ENCODE peak calls at places on chromosome 4, in four cellular contexts. A is H9, Z is IMR-90, C is HCT116. L is an unnamed sample.

GRCh38 chr4:6945052-6945409 is 35.4 kb downstream of the TBC1D14 start:
- DNase-seq in A (no peak), Z (no peak), C (no peak), L (no peak)

GRCh38 chr4:157779084-157779483 is 393.7 kb downstream of the GASK1B start:
- DNase-seq in A (no peak), Z (no peak), C (no peak), L (no peak)

GRCh38 chr4:111960241-111960667 is 185.0 kb upstream of the FAM241A start:
- DNase-seq in A (no peak), Z (no peak), C (peak; percentile 15), L (no peak)

GRCh38 chr4:172390341-172390740 is 577.1 kb downstream of the GALNTL6 start:
- DNase-seq in A (no peak), Z (no peak), C (no peak), L (no peak)

GRCh38 chr4:159541143-159541542 is 438.3 kb downstream of the RAPGEF2 start:
- DNase-seq in A (no peak), Z (no peak), C (no peak), L (no peak)

GRCh38 chr4:151865327-151865726 is 104.5 kb upstream of the GATB start:
- DNase-seq in A (no peak), Z (no peak), C (no peak), L (peak; percentile 59)

GRCh38 chr4:159484861-159485260 is 382.0 kb downstream of the RAPGEF2 start:
- DNase-seq in A (no peak), Z (no peak), C (no peak), L (no peak)

GRCh38 chr4:63524764-63525163 is 884.5 kb downstream of the TECRL start:
- DNase-seq in A (no peak), Z (no peak), C (no peak), L (no peak)

GRCh38 chr4:145679520-145679919 is 426 bp upstream of the C4orf51 start:
- DNase-seq in A (no peak), Z (peak; percentile 97), C (peak; percentile 43), L (no peak)

GRCh38 chr4:5863461-5864113 is 29.3 kb downstream of the CRMP1 start:
- DNase-seq in A (no peak), Z (peak; percentile 96), C (peak; percentile 57), L (peak; percentile 7)

GRCh38 chr4:182519528-182519927 is 276.3 kb downstream of the TENM3 start:
- DNase-seq in A (no peak), Z (no peak), C (no peak), L (no peak)

GRCh38 chr4:40976343-40976742 is 226.6 kb downstream of the NSUN7 start:
- DNase-seq in A (no peak), Z (peak; percentile 70), C (peak; percentile 51), L (no peak)

GRCh38 chr4:156970501-156971167 is 965 bp downstream of the PDGFC start:
- DNase-seq in A (peak; percentile 64), Z (peak; percentile 62), C (no peak), L (no peak)

GRCh38 chr4:15106417-15106816 is 104.1 kb downstream of the CPEB2 start:
- DNase-seq in A (no peak), Z (peak; percentile 34), C (no peak), L (no peak)

GRCh38 chr4:120922390-120923200 is at the start of gene PRDM5:
- DNase-seq in A (peak; percentile 78), Z (peak; percentile 40), C (no peak), L (no peak)

GRCh38 chr4:177519481-177520270 is 77.4 kb upstream of the AGA start:
- DNase-seq in A (no peak), Z (peak; percentile 41), C (no peak), L (no peak)

GRCh38 chr4:147117400-147117799 is 171.7 kb upstream of the TTC29 start:
- DNase-seq in A (no peak), Z (no peak), C (no peak), L (no peak)

GRCh38 chr4:38743866-38744265 is 38.9 kb downstream of the TLR10 start:
- DNase-seq in A (no peak), Z (no peak), C (no peak), L (no peak)
- H2AFZ ChIP-seq in A (no peak overlapping the region), Z (no peak overlapping the region), C (no peak overlapping the region), L (no peak overlapping the region)

DNA sequence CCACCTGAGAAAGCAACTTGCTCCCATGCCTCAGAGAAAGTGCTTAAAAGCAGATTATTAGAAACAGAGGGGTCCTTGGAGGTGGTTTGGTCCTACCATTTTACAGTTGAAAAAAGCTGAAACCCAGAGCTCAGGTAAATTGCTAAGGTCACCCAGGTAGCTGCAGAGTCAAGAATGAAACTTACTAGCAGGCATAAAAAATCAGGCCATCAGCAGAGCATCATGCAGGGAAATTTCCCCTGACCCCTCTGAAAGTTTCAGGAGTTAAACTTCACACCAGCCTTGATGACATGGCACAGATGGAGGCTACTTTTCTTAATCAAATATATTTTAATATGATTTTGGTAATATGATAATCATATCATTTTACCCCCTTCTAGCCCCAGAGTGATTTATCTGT is 70.3 kb downstream of the IRF2 start:
- DNase-seq in A (no peak), Z (no peak), C (no peak), L (no peak)
- H3K9ac ChIP-seq in A (no peak overlapping the region), Z (no peak overlapping the region), C (no peak overlapping the region), L (no peak overlapping the region)

GRCh38 chr4:51901363-51901762 is 58.4 kb downstream of the DCUN1D4 start:
- DNase-seq in A (no peak), Z (no peak), C (no peak), L (no peak)

GRCh38 chr4:51907001-51907669 is 64.2 kb downstream of the DCUN1D4 start:
- DNase-seq in A (no peak), Z (no peak), C (no peak), L (no peak)

GRCh38 chr4:51909236-51909703 is 66.3 kb downstream of the DCUN1D4 start:
- DNase-seq in A (no peak), Z (no peak), C (no peak), L (no peak)

DNA sequence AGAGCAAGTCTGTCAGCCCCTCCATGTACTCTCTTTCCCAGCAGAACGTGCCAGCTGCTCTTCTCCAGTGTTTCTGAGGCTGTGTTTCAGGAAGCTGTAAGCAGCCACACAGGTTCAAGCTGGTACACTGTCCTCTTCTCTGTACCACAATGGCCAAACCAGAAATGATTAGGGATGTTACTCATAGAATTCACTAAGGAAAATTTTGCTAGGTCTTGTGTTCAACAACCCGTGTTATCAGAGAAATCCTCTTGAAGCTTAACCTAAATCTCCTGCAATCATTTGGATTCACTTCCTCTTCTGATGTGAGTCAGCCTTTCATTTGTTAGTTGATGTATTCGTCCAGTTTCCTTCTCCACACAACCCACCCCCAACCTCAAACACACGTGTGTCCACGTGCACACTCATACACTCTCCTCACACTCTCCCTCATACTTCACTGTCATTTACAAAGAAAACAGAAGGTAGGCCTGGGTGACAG is 63.3 kb downstream of the DCUN1D4 start:
- DNase-seq in A (no peak), Z (peak; percentile 47), C (no peak), L (no peak)
- H2AFZ ChIP-seq in A (no peak overlapping the region), Z (no peak overlapping the region), C (no peak overlapping the region), L (no peak overlapping the region)

GRCh38 chr4:2806392-2807355 is 13.8 kb downstream of the SH3BP2 start:
- DNase-seq in A (no peak), Z (peak; percentile 55), C (no peak), L (no peak)
- H3K9ac ChIP-seq in A (no peak overlapping the region), Z (no peak overlapping the region), C (no peak overlapping the region), L (no peak overlapping the region)

GRCh38 chr4:81259151-81259550 is 44.1 kb upstream of the PRKG2 start:
- DNase-seq in A (no peak), Z (no peak), C (no peak), L (no peak)
- H2AFZ ChIP-seq in A (no peak overlapping the region), Z (no peak overlapping the region), C (no peak overlapping the region), L (no peak overlapping the region)

GRCh38 chr4:88451205-88451604 is 5.7 kb upstream of the HERC5 start:
- DNase-seq in A (no peak), Z (no peak), C (no peak), L (no peak)

GRCh38 chr4:88452941-88453340 is 4.0 kb upstream of the HERC5 start:
- DNase-seq in A (no peak), Z (no peak), C (no peak), L (no peak)

GRCh38 chr4:88457307-88458090 is 580 bp downstream of the HERC5 start:
- DNase-seq in A (peak; percentile 64), Z (no peak), C (peak; percentile 6), L (peak; percentile 43)

GRCh38 chr4:88458091-88458740 is 1.3 kb downstream of the HERC5 start:
- DNase-seq in A (no peak), Z (no peak), C (no peak), L (no peak)

DNA sequence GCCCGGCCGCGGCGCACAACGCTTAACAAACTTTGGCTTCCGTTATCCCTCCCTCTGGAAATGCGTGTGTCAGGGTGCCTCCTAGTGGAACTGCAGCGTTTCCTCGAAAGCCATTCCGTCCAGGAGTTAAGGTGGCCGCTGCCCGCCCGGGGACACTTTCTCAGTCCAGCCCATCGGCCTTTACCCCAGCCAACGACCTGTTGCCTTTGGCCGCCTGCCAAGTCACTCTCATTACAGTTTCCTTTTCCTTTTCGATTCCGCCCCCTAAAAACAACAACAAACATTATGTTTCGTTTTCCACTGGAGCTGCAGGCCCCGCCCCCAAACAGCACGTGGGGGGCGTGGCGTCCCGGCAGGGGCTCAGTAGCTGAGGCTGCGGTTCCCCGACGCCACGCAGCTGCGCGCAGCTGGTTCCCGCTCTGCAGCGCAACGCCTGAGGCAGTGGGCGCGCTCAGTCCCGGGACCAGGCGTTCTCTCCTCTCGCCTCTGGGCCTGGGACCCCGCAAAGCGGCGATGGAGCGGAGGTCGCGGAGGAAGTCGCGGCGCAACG is at the start of gene HERC5:
- DNase-seq in A (peak; percentile 97), Z (peak; percentile 81), C (peak; percentile 85), L (peak; percentile 86)
- H3K9ac ChIP-seq in A (no peak within 1 kb of the TSS), Z (no peak within 1 kb of the TSS), C (peak within 1 kb of the TSS; percentile 56), L (peak within 1 kb of the TSS; percentile 59)

GRCh38 chr4:44725166-44725565 is 1.2 kb downstream of the GNPDA2 start:
- DNase-seq in A (no peak), Z (peak; percentile 5), C (no peak), L (no peak)
- H2AFZ ChIP-seq in A (no peak overlapping the region), Z (no peak overlapping the region), C (no peak overlapping the region), L (peak overlapping the region; percentile 89)

GRCh38 chr4:185039508-185040273 is 21.4 kb downstream of the HELT start:
- DNase-seq in A (peak; percentile 64), Z (peak; percentile 68), C (peak; percentile 62), L (peak; percentile 57)
- H3K9ac ChIP-seq in A (no peak overlapping the region), Z (no peak overlapping the region), C (no peak overlapping the region), L (no peak overlapping the region)